ENCODE peak calls at places on chromosomes 13 and 19, in eight cellular contexts. O is GM13977, L is HFF-Myc, J is upper lobe of left lung, S is heart right ventricle, I is AG10803, Z is testis, H is BE2C. U is an unnamed sample.

GRCh38 chr13:104253063-104253680 is 1187.0 kb upstream of the SLC10A2 start:
- DNase-seq in O (no peak), L (no peak), J (no peak), S (no peak), I (no peak), Z (no peak), H (no peak), U (no peak)

GRCh38 chr13:36089130-36089529 is 42.1 kb downstream of the DCLK1 start:
- DNase-seq in O (no peak), L (no peak), J (no peak), S (no peak), I (no peak), Z (no peak), H (no peak), U (no peak)

GRCh38 chr13:50979187-50979586 is 69.6 kb downstream of the RNASEH2B start:
- DNase-seq in O (no peak), L (no peak), J (no peak), S (no peak), I (no peak), Z (no peak), H (no peak), U (no peak)

GRCh38 chr13:44378277-44378676 is 4.7 kb downstream of the SERP2 start:
- DNase-seq in O (no peak), L (no peak), J (no peak), S (no peak), I (no peak), Z (no peak), H (no peak), U (no peak)

GRCh38 chr19:55481148-55482127 is 3.5 kb upstream of the NAT14 start:
- DNase-seq in O (no peak), L (no peak), J (peak), S (no peak), I (no peak), Z (no peak), H (no peak), U (no peak)

GRCh38 chr13:113729329-113730019 is 29.6 kb upstream of the TMEM255B start:
- DNase-seq in O (no peak), L (no peak), J (no peak), S (no peak), I (peak), Z (peak), H (peak), U (no peak)

GRCh38 chr13:95553614-95554385 is 1.3 kb downstream of the CLDN10 start:
- DNase-seq in O (peak), L (no peak), J (peak), S (no peak), I (no peak), Z (no peak), H (no peak), U (peak)

GRCh38 chr19:46299004-46299509 is 2.2 kb downstream of the HIF3A start:
- DNase-seq in O (no peak), L (peak), J (peak), S (peak), I (peak), Z (peak), H (peak), U (no peak)

GRCh38 chr19:23116802-23117571 is at the start of gene ZNF730:
- DNase-seq in O (peak), L (peak), J (peak), S (peak), I (peak), Z (peak), H (peak), U (peak)

GRCh38 chr19:6887326-6887725 is at the start of gene ADGRE1:
- DNase-seq in O (peak), L (no peak), J (no peak), S (no peak), I (no peak), Z (no peak), H (no peak), U (no peak)
- TF ChIP-seq CTCF in O (no peak), L (no peak), J (no peak), S (no peak), I (no peak), Z (no peak), H (no peak), U (no peak)

DNA sequence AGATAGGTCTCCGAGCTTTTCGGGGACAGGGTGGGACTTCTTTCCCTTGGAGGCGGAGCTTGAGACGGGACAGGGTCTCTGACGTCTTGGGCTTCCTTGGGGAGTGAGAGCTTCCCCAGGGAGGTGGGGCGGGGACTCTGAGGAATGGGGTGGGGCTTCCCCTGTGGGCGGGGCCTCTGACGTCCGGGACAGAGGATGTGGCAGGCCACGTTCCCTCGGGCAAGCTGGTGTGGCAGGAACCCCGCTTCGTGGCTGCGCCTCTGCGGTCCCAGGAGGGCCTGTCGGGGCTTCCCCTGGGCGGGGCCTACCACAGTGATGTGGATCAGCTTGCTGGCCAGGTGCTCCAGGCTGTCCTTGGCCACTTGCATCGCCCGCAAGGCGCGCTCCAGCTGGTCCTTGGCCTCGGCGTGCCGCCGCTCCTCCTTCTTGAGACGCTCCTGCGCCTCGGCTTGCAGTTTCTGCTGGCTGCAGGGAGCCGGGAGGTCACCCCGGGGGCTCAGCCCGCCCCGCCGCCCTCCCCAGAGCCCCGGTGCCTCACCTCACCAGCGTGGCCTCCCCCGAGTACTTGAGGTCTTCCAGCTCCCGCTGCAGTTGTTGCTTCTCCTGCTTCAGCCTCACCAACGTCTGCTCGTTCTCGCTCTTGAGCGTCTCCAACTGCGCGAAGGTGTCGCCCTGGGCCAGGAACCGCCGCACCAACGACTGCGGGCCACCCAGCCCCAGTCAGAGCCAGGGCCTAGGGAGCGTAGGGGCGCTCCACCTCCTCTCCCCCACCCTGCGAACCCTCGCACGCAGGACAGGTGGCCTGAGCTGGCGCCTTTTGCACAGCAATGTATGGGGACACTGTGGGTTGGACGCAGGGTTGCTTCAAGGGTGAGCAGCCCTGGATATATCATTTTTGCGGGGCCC is 3.3 kb upstream of the RGL3 start:
- DNase-seq in O (peak), L (no peak), J (peak), S (peak), I (peak), Z (peak), H (no peak), U (peak)
- TF ChIP-seq CTCF in O (no peak), L (no peak), J (no peak), S (no peak), I (no peak), Z (no peak), H (no peak), U (no peak)

GRCh38 chr19:42075616-42076374 is at the start of gene ZNF574:
- DNase-seq in O (peak), L (peak), J (peak), S (peak), I (peak), Z (peak), H (peak), U (peak)

GRCh38 chr19:42078058-42078457 is 2.1 kb downstream of the ZNF574 start:
- DNase-seq in O (no peak), L (no peak), J (no peak), S (no peak), I (no peak), Z (no peak), H (no peak), U (no peak)

GRCh38 chr19:42075364-42075615 is 676 bp upstream of the ZNF574 start:
- DNase-seq in O (no peak), L (no peak), J (no peak), S (no peak), I (no peak), Z (no peak), H (no peak), U (no peak)

GRCh38 chr19:42076375-42076944 is 494 bp downstream of the ZNF574 start:
- DNase-seq in O (no peak), L (no peak), J (no peak), S (peak), I (no peak), Z (peak), H (no peak), U (no peak)

DNA sequence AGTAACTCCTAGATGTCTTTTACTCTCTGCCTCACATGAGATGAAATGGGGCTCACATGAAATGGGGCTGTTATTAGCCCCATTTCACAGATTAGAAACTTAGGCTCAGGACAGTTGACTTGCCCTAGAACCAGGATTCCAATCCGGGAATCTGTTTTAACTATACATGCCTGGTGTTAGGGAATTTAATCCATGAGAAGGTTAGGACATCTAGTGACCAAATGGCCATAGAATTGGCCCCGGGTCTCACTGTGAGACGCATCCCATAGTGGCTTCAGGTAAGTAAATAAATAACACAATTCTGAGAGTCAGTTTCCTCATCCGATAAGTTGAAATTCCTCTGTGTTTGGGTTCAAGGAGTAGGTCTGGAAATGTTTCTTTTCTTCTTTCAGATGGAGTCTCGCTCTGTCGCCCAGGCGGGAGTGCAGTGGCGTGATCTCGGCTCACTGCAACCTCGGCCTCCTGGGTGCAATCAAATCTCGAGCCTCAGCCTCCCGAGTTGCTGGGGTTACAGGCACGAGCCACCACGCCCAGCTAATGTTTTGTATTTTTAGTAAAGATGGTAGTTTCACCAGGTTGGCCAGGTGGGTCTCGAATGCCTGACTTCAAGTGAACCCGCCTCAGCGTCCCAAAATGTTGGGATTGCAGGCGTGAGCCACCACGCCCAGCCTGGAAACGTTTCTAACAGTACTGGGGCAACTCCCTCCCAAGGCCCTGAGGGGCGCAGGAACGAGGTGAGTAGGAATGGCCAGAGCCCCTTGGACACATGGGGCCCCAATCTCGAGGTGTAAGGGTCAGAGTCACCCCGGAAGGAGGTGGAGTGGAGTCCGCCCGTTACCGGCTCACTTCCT is 1.2 kb upstream of the ZNF574 start:
- DNase-seq in O (peak), L (no peak), J (no peak), S (no peak), I (no peak), Z (peak), H (no peak), U (peak)
- TF ChIP-seq CTCF in O (no peak), L (no peak), J (no peak), S (no peak), I (no peak), Z (no peak), H (no peak), U (no peak)

GRCh38 chr19:50007170-50007569 is 18.0 kb downstream of the VRK3 start:
- DNase-seq in O (no peak), L (no peak), J (no peak), S (no peak), I (no peak), Z (no peak), H (no peak), U (no peak)

GRCh38 chr19:50003810-50004419 is 21.3 kb downstream of the VRK3 start:
- DNase-seq in O (peak), L (peak), J (no peak), S (peak), I (peak), Z (no peak), H (no peak), U (peak)

GRCh38 chr19:50005428-50005827 is 19.7 kb downstream of the VRK3 start:
- DNase-seq in O (no peak), L (no peak), J (no peak), S (no peak), I (no peak), Z (no peak), H (no peak), U (no peak)

GRCh38 chr19:50007947-50008346 is 17.2 kb downstream of the VRK3 start:
- DNase-seq in O (no peak), L (no peak), J (no peak), S (no peak), I (no peak), Z (no peak), H (no peak), U (no peak)

DNA sequence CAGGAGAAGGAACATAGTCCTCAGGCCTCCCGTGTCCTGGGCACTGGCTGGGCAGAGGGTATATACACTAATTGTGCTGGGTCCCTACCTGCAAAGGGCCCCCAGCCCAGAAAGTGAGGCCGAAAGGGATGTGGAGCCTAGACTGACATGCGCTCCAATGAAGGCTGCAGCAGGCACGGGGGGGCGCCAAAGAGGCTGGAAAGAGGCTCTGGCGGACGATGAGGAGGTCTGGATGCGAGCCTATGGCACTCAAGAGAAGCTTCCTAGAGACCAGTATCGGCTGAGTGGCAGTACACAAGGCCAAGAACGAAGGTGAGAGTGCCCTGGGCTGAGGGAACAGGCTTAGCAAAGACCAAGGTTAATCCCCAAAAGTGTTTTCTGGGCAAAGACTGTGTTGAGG is 16.6 kb downstream of the VRK3 start:
- DNase-seq in O (no peak), L (no peak), J (no peak), S (no peak), I (no peak), Z (peak), H (peak), U (no peak)
- TF ChIP-seq CTCF in O (peak), L (peak), J (no peak), S (no peak), I (peak), Z (no peak), H (peak), U (no peak)

GRCh38 chr19:18912933-18913332 is 6.3 kb downstream of the COPE start:
- DNase-seq in O (no peak), L (no peak), J (peak), S (no peak), I (no peak), Z (no peak), H (peak), U (no peak)

GRCh38 chr19:18919086-18919894 is at the start of the genes COPE and DDX49:
- DNase-seq in O (peak), L (peak), J (peak), S (peak), I (peak), Z (peak), H (peak), U (peak)

GRCh38 chr19:18919895-18920204 is 335 bp downstream of the DDX49 start:
- DNase-seq in O (no peak), L (no peak), J (no peak), S (no peak), I (peak), Z (no peak), H (no peak), U (no peak)

GRCh38 chr19:18913466-18913865 is 5.7 kb downstream of the COPE start:
- DNase-seq in O (no peak), L (no peak), J (no peak), S (no peak), I (no peak), Z (no peak), H (no peak), U (no peak)

GRCh38 chr19:18915639-18916038 is 3.5 kb downstream of the COPE start:
- DNase-seq in O (no peak), L (no peak), J (no peak), S (no peak), I (peak), Z (peak), H (peak), U (no peak)
- TF ChIP-seq CTCF in O (peak), L (peak), J (no peak), S (peak), I (peak), Z (peak), H (peak), U (no peak)

GRCh38 chr13:79341202-79341601 is 64.9 kb downstream of the RBM26 start:
- DNase-seq in O (no peak), L (no peak), J (no peak), S (no peak), I (no peak), Z (no peak), H (no peak), U (no peak)

GRCh38 chr13:79338343-79338742 is 67.7 kb downstream of the RBM26 start:
- DNase-seq in O (no peak), L (no peak), J (no peak), S (no peak), I (no peak), Z (no peak), H (no peak), U (no peak)

GRCh38 chr13:79336971-79337370 is 69.1 kb downstream of the RBM26 start:
- DNase-seq in O (no peak), L (no peak), J (peak), S (no peak), I (no peak), Z (no peak), H (no peak), U (no peak)

GRCh38 chr13:79346300-79346914 is 59.6 kb downstream of the RBM26 start:
- DNase-seq in O (no peak), L (no peak), J (no peak), S (no peak), I (peak), Z (no peak), H (no peak), U (no peak)

GRCh38 chr13:79340490-79340889 is 65.6 kb downstream of the RBM26 start:
- DNase-seq in O (no peak), L (no peak), J (no peak), S (no peak), I (no peak), Z (no peak), H (no peak), U (no peak)
- TF ChIP-seq CTCF in O (peak), L (no peak), J (no peak), S (no peak), I (no peak), Z (no peak), H (no peak), U (no peak)

GRCh38 chr19:2976609-2977000 is 759 bp upstream of the TLE6 start:
- DNase-seq in O (no peak), L (no peak), J (no peak), S (no peak), I (no peak), Z (no peak), H (peak), U (no peak)
- TF ChIP-seq CTCF in O (no peak), L (no peak), J (no peak), S (no peak), I (no peak), Z (no peak), H (no peak), U (no peak)

GRCh38 chr13:49779721-49780120 is 12.8 kb downstream of the KPNA3 start:
- DNase-seq in O (no peak), L (no peak), J (no peak), S (no peak), I (no peak), Z (no peak), H (no peak), U (no peak)
- TF ChIP-seq CTCF in O (no peak), L (no peak), J (no peak), S (no peak), I (no peak), Z (no peak), H (no peak), U (no peak)

GRCh38 chr13:27661017-27661416 is 39.3 kb downstream of the POLR1D start:
- DNase-seq in O (no peak), L (no peak), J (no peak), S (no peak), I (no peak), Z (no peak), H (no peak), U (no peak)

GRCh38 chr13:27660511-27660910 is 38.8 kb downstream of the POLR1D start:
- DNase-seq in O (no peak), L (no peak), J (no peak), S (no peak), I (no peak), Z (no peak), H (no peak), U (no peak)

GRCh38 chr13:27663947-27664346 is 42.3 kb downstream of the POLR1D start:
- DNase-seq in O (no peak), L (no peak), J (no peak), S (no peak), I (no peak), Z (no peak), H (no peak), U (no peak)

GRCh38 chr13:27665333-27665732 is 43.6 kb downstream of the POLR1D start:
- DNase-seq in O (no peak), L (no peak), J (no peak), S (no peak), I (peak), Z (no peak), H (no peak), U (no peak)

DNA sequence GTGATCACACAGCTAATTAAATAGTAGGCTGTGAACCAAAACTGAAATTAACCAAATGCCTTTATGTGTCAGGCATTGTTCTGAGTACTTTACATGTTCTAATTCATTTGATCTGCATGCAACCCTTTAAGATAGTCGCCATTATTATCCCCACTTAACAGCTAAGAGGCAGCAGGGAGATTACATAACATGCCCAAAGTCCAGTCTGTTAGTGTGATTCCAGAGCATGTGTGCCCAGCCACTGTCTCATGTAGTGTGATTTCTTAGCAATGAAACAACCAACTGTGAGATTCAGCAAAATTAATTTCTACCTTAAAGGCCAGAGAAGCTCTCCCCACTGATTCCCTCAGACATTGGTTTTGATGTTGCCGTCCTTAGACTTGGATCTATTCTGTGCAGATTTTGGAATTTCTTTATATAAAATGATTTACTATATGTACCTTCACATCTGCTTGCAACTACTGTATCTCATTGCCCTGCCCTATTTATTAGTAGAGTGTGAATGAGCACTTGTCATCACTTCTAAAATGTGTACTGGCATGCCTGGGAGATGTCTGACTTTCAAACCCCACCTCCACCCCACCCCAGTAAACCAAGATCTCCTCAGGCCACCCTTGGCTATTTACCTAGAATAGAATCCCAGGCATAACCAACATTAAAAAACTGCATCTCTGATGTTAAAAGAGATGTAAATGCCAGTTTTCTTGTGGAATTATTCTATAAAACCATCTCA is 41.2 kb downstream of the POLR1D start:
- DNase-seq in O (no peak), L (no peak), J (no peak), S (no peak), I (no peak), Z (no peak), H (no peak), U (no peak)
- TF ChIP-seq CTCF in O (no peak), L (no peak), J (no peak), S (no peak), I (no peak), Z (no peak), H (no peak), U (no peak)

DNA sequence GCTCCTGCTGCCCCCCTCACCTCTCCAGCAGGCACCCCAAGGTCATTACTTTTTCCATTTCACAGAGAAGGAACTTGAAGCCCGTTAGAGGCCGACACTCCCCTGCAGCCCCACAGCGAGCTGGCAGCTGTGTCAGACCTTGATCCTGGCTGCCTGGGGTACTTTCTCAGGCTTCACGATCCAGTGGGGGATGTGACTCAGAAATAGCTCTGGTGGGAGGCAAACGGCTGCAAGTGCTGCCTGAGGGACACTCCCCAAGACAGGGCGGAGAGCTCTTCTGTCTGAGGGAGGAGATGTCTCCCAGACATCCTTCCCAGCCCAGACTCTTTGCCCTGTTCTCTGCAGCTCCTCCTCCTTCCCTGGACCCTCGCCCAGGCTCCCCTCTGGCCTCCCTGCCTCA is 4.8 kb downstream of the TSKS start:
- DNase-seq in O (no peak), L (no peak), J (no peak), S (no peak), I (peak), Z (peak), H (no peak), U (no peak)
- TF ChIP-seq CTCF in O (no peak), L (no peak), J (no peak), S (no peak), I (no peak), Z (no peak), H (no peak), U (no peak)